ENCODE peak calls at places on chromosomes 7 and 10, in eight cellular contexts. E, X, L, I, Q, B, A and W are unnamed samples.

GRCh38 chr10:48800283-48800675 is 115.6 kb downstream of the WDFY4 start:
- DNase-seq in E (no peak), X (no peak), L (no peak), I (no peak), Q (no peak), B (peak), A (no peak), W (no peak)

GRCh38 chr10:4255751-4256150 is 470.7 kb upstream of the KLF6 start:
- DNase-seq in E (no peak), X (no peak), L (no peak), I (no peak), Q (no peak), B (no peak), A (no peak), W (no peak)

GRCh38 chr7:44244282-44244681 is 43.5 kb downstream of the YKT6 start:
- DNase-seq in E (no peak), X (peak), L (no peak), I (no peak), Q (peak), B (no peak), A (no peak), W (peak)

GRCh38 chr10:34553753-34554152 is 261.3 kb downstream of the PARD3 start:
- DNase-seq in E (no peak), X (no peak), L (no peak), I (no peak), Q (no peak), B (no peak), A (no peak), W (no peak)

GRCh38 chr7:131557521-131558385 is 1.3 kb upstream of the PODXL start:
- DNase-seq in E (no peak), X (peak), L (no peak), I (no peak), Q (no peak), B (no peak), A (no peak), W (peak)

GRCh38 chr10:20962165-20962564 is 65.1 kb upstream of the NEBL start:
- DNase-seq in E (no peak), X (no peak), L (no peak), I (no peak), Q (peak), B (no peak), A (no peak), W (no peak)

GRCh38 chr10:1208376-1209311 is 152.5 kb downstream of the WDR37 start:
- DNase-seq in E (no peak), X (no peak), L (no peak), I (no peak), Q (no peak), B (no peak), A (no peak), W (no peak)

GRCh38 chr7:2003451-2003930 is 229.3 kb downstream of the MAD1L1 start:
- DNase-seq in E (no peak), X (no peak), L (no peak), I (no peak), Q (no peak), B (no peak), A (no peak), W (peak)

GRCh38 chr7:30983042-30983913 is 19.5 kb downstream of the GHRHR start:
- DNase-seq in E (peak), X (peak), L (peak), I (peak), Q (peak), B (peak), A (peak), W (peak)

GRCh38 chr7:116354171-116354545 is 143.8 kb downstream of the TES start:
- DNase-seq in E (no peak), X (no peak), L (no peak), I (no peak), Q (peak), B (no peak), A (no peak), W (no peak)

GRCh38 chr10:64408386-64409178 is 887.4 kb downstream of the REEP3 start:
- DNase-seq in E (no peak), X (no peak), L (no peak), I (no peak), Q (no peak), B (no peak), A (no peak), W (no peak)

GRCh38 chr7:111292026-111292430 is 201.1 kb downstream of the LRRN3 start:
- DNase-seq in E (no peak), X (no peak), L (no peak), I (no peak), Q (peak), B (no peak), A (no peak), W (no peak)

GRCh38 chr7:84247591-84247990 is 53.0 kb upstream of the SEMA3A start:
- DNase-seq in E (no peak), X (no peak), L (no peak), I (no peak), Q (no peak), B (no peak), A (no peak), W (no peak)

GRCh38 chr7:29858080-29858951 is 52.0 kb downstream of the WIPF3 start:
- DNase-seq in E (no peak), X (no peak), L (no peak), I (no peak), Q (no peak), B (peak), A (no peak), W (no peak)

GRCh38 chr10:34615770-34616169 is 199.3 kb downstream of the PARD3 start:
- DNase-seq in E (no peak), X (no peak), L (no peak), I (no peak), Q (no peak), B (no peak), A (no peak), W (no peak)

GRCh38 chr10:103605359-103606156 is 112.1 kb downstream of the NEURL1 start:
- DNase-seq in E (no peak), X (peak), L (peak), I (peak), Q (peak), B (peak), A (no peak), W (peak)

GRCh38 chr7:29328811-29329210 is 134.2 kb downstream of the CHN2 start:
- DNase-seq in E (peak), X (no peak), L (no peak), I (no peak), Q (peak), B (no peak), A (no peak), W (no peak)

GRCh38 chr7:154419344-154419743 is 367.1 kb downstream of the DPP6 start:
- DNase-seq in E (no peak), X (no peak), L (no peak), I (no peak), Q (no peak), B (no peak), A (no peak), W (no peak)

GRCh38 chr7:69871886-69872592 is 273.8 kb downstream of the AUTS2 start:
- DNase-seq in E (no peak), X (no peak), L (no peak), I (no peak), Q (no peak), B (no peak), A (no peak), W (no peak)

GRCh38 chr10:110174201-110174600 is 33.2 kb upstream of the MXI1 start:
- DNase-seq in E (no peak), X (no peak), L (no peak), I (no peak), Q (no peak), B (no peak), A (no peak), W (no peak)

GRCh38 chr7:93817004-93817403 is 73.5 kb downstream of the TFPI2 start:
- DNase-seq in E (no peak), X (peak), L (no peak), I (no peak), Q (no peak), B (no peak), A (no peak), W (no peak)

GRCh38 chr10:10869592-10869991 is 148.1 kb upstream of the CELF2 start:
- DNase-seq in E (no peak), X (no peak), L (no peak), I (no peak), Q (peak), B (no peak), A (no peak), W (no peak)

GRCh38 chr7:8260871-8261707 is 878 bp downstream of the ICA1 start:
- DNase-seq in E (no peak), X (peak), L (no peak), I (no peak), Q (peak), B (no peak), A (no peak), W (peak)

GRCh38 chr10:130244031-130244927 is 108.1 kb downstream of the GLRX3 start:
- DNase-seq in E (no peak), X (no peak), L (no peak), I (no peak), Q (no peak), B (no peak), A (no peak), W (no peak)

GRCh38 chr10:94963901-94964300 is 25.4 kb downstream of the CYP2C9 start:
- DNase-seq in E (peak), X (peak), L (no peak), I (no peak), Q (peak), B (peak), A (no peak), W (peak)

GRCh38 chr10:93006435-93007039 is 54.1 kb upstream of the CYP26C1 start:
- DNase-seq in E (no peak), X (peak), L (no peak), I (no peak), Q (peak), B (peak), A (no peak), W (no peak)

GRCh38 chr7:34652784-34653183 is 5.2 kb upstream of the NPSR1 start:
- DNase-seq in E (peak), X (no peak), L (no peak), I (no peak), Q (no peak), B (no peak), A (no peak), W (no peak)

GRCh38 chr7:30697716-30698460 is 15.6 kb upstream of the CRHR2 start:
- DNase-seq in E (no peak), X (no peak), L (no peak), I (no peak), Q (no peak), B (no peak), A (no peak), W (no peak)

GRCh38 chr10:91380873-91381561 is 29.1 kb upstream of the HECTD2 start:
- DNase-seq in E (no peak), X (peak), L (no peak), I (no peak), Q (peak), B (no peak), A (no peak), W (no peak)

GRCh38 chr7:142549007-142549406 is 200.3 kb upstream of the PRSS1 start:
- DNase-seq in E (no peak), X (no peak), L (no peak), I (no peak), Q (no peak), B (no peak), A (no peak), W (no peak)

GRCh38 chr7:151592868-151593486 is 73.3 kb upstream of the RHEB start:
- DNase-seq in E (peak), X (no peak), L (no peak), I (no peak), Q (peak), B (no peak), A (no peak), W (no peak)

GRCh38 chr10:61028861-61029361 is 84.9 kb upstream of the RHOBTB1 start:
- DNase-seq in E (peak), X (no peak), L (no peak), I (no peak), Q (peak), B (no peak), A (no peak), W (no peak)